ENCODE peak calls at places on chromosomes 6 and 20, in eight cellular contexts. One of them, this sample, is unnamed.

GRCh38 chr6:24796616-24797290 is 2.0 kb downstream of the ARMH2 start:
- DNase-seq in bronchial epithelial cell: no peak
- DNase-seq in cardiac muscle cell: no peak
- DNase-seq in CD8-positive, alpha-beta memory T cell: no peak
- DNase-seq in uterus: no peak
- DNase-seq in Caco-2: no peak
- DNase-seq in neural progenitor cell: no peak
- DNase-seq in body of pancreas: no peak
- DNase-seq in this sample: no peak

GRCh38 chr6:52162940-52163908 is 23.0 kb upstream of the IL17A start:
- DNase-seq in bronchial epithelial cell: peak; percentile 64
- DNase-seq in cardiac muscle cell: peak; percentile 8
- DNase-seq in CD8-positive, alpha-beta memory T cell: no peak
- DNase-seq in uterus: no peak
- DNase-seq in Caco-2: no peak
- DNase-seq in neural progenitor cell: peak; percentile 11
- DNase-seq in body of pancreas: no peak
- DNase-seq in this sample: peak; percentile 46

GRCh38 chr6:36594816-36595167 is 630 bp downstream of the SRSF3 start:
- DNase-seq in bronchial epithelial cell: no peak
- DNase-seq in cardiac muscle cell: no peak
- DNase-seq in CD8-positive, alpha-beta memory T cell: no peak
- DNase-seq in uterus: no peak
- DNase-seq in Caco-2: no peak
- DNase-seq in neural progenitor cell: no peak
- DNase-seq in body of pancreas: no peak
- DNase-seq in this sample: peak; percentile 45

GRCh38 chr20:17430515-17430914 is 100.7 kb downstream of the BFSP1 start:
- DNase-seq in bronchial epithelial cell: no peak
- DNase-seq in cardiac muscle cell: no peak
- DNase-seq in CD8-positive, alpha-beta memory T cell: no peak
- DNase-seq in uterus: no peak
- DNase-seq in Caco-2: no peak
- DNase-seq in neural progenitor cell: no peak
- DNase-seq in body of pancreas: no peak
- DNase-seq in this sample: no peak

GRCh38 chr20:10781526-10781925 is 107.7 kb upstream of the JAG1 start:
- DNase-seq in bronchial epithelial cell: no peak
- DNase-seq in cardiac muscle cell: no peak
- DNase-seq in CD8-positive, alpha-beta memory T cell: no peak
- DNase-seq in uterus: no peak
- DNase-seq in Caco-2: no peak
- DNase-seq in neural progenitor cell: no peak
- DNase-seq in body of pancreas: no peak
- DNase-seq in this sample: no peak

GRCh38 chr20:19583532-19584175 is 174.4 kb upstream of the RIN2 start:
- DNase-seq in bronchial epithelial cell: peak; percentile 40
- DNase-seq in cardiac muscle cell: peak; percentile 51
- DNase-seq in CD8-positive, alpha-beta memory T cell: no peak
- DNase-seq in uterus: peak; percentile 63
- DNase-seq in Caco-2: peak; percentile 70
- DNase-seq in neural progenitor cell: peak; percentile 87
- DNase-seq in body of pancreas: peak; percentile 60
- DNase-seq in this sample: peak; percentile 11

GRCh38 chr6:120779441-120779840 is 554.8 kb downstream of the TBC1D32 start:
- DNase-seq in bronchial epithelial cell: no peak
- DNase-seq in cardiac muscle cell: no peak
- DNase-seq in CD8-positive, alpha-beta memory T cell: no peak
- DNase-seq in uterus: no peak
- DNase-seq in Caco-2: no peak
- DNase-seq in neural progenitor cell: no peak
- DNase-seq in body of pancreas: no peak
- DNase-seq in this sample: no peak

GRCh38 chr6:136037885-136038460 is 186.5 kb downstream of the PDE7B start:
- DNase-seq in bronchial epithelial cell: no peak
- DNase-seq in cardiac muscle cell: peak; percentile 76
- DNase-seq in CD8-positive, alpha-beta memory T cell: no peak
- DNase-seq in uterus: peak; percentile 41
- DNase-seq in Caco-2: no peak
- DNase-seq in neural progenitor cell: no peak
- DNase-seq in body of pancreas: no peak
- DNase-seq in this sample: no peak

GRCh38 chr6:38460216-38460615 is 179.5 kb downstream of the BTBD9 start:
- DNase-seq in bronchial epithelial cell: peak; percentile 2
- DNase-seq in cardiac muscle cell: no peak
- DNase-seq in CD8-positive, alpha-beta memory T cell: no peak
- DNase-seq in uterus: no peak
- DNase-seq in Caco-2: no peak
- DNase-seq in neural progenitor cell: no peak
- DNase-seq in body of pancreas: no peak
- DNase-seq in this sample: no peak

GRCh38 chr6:107534762-107535161 is 44.8 kb downstream of the SOBP start:
- DNase-seq in bronchial epithelial cell: no peak
- DNase-seq in cardiac muscle cell: no peak
- DNase-seq in CD8-positive, alpha-beta memory T cell: no peak
- DNase-seq in uterus: no peak
- DNase-seq in Caco-2: no peak
- DNase-seq in neural progenitor cell: peak; percentile 52
- DNase-seq in body of pancreas: no peak
- DNase-seq in this sample: no peak

GRCh38 chr6:167795874-167796667 is 30.6 kb upstream of the AFDN start:
- DNase-seq in bronchial epithelial cell: no peak
- DNase-seq in cardiac muscle cell: no peak
- DNase-seq in CD8-positive, alpha-beta memory T cell: no peak
- DNase-seq in uterus: no peak
- DNase-seq in Caco-2: no peak
- DNase-seq in neural progenitor cell: no peak
- DNase-seq in body of pancreas: peak; percentile 47
- DNase-seq in this sample: no peak

GRCh38 chr20:57277398-57278105 is 11.1 kb upstream of the BMP7 start:
- DNase-seq in bronchial epithelial cell: no peak
- DNase-seq in cardiac muscle cell: no peak
- DNase-seq in CD8-positive, alpha-beta memory T cell: no peak
- DNase-seq in uterus: no peak
- DNase-seq in Caco-2: no peak
- DNase-seq in neural progenitor cell: no peak
- DNase-seq in body of pancreas: no peak
- DNase-seq in this sample: no peak

DNA sequence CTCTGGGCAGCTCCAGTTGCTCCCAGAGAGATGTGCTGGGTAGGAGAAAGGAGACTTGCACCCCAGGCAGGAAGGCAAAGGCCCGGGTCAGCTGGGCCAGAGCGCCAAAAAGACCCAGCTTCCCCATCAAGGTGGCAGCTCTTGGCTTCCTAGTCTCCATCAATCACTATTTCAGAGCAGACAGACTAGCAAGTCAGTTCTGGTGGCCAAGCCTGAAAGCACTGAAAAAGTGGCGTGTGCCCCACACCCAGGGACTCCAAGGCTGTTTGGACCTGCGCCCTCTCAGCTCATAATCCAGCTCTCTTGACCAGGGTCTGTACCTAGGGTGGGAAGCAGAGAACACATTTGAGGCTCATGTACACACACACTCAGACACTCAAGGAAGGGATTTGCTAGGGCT is 3.7 kb downstream of the MAFB start:
- DNase-seq in bronchial epithelial cell: no peak
- DNase-seq in cardiac muscle cell: no peak
- DNase-seq in CD8-positive, alpha-beta memory T cell: no peak
- DNase-seq in uterus: no peak
- DNase-seq in Caco-2: no peak
- DNase-seq in neural progenitor cell: no peak
- DNase-seq in body of pancreas: no peak
- DNase-seq in this sample: no peak
- H3K4me3 ChIP-seq in bronchial epithelial cell: no peak overlapping the region
- H3K4me3 ChIP-seq in cardiac muscle cell: no peak overlapping the region
- H3K4me3 ChIP-seq in CD8-positive, alpha-beta memory T cell: no peak overlapping the region
- H3K4me3 ChIP-seq in uterus: no peak overlapping the region
- H3K4me3 ChIP-seq in Caco-2: no peak overlapping the region
- H3K4me3 ChIP-seq in neural progenitor cell: no peak overlapping the region
- H3K4me3 ChIP-seq in body of pancreas: no peak overlapping the region
- H3K4me3 ChIP-seq in this sample: no peak overlapping the region

GRCh38 chr20:63733579-63734081 is 2.8 kb upstream of the LIME1 start:
- DNase-seq in bronchial epithelial cell: no peak
- DNase-seq in cardiac muscle cell: no peak
- DNase-seq in CD8-positive, alpha-beta memory T cell: no peak
- DNase-seq in uterus: no peak
- DNase-seq in Caco-2: no peak
- DNase-seq in neural progenitor cell: no peak
- DNase-seq in body of pancreas: no peak
- DNase-seq in this sample: no peak

GRCh38 chr20:63733117-63733516 is 3.3 kb upstream of the LIME1 start:
- DNase-seq in bronchial epithelial cell: no peak
- DNase-seq in cardiac muscle cell: no peak
- DNase-seq in CD8-positive, alpha-beta memory T cell: no peak
- DNase-seq in uterus: no peak
- DNase-seq in Caco-2: no peak
- DNase-seq in neural progenitor cell: no peak
- DNase-seq in body of pancreas: no peak
- DNase-seq in this sample: no peak

GRCh38 chr20:63731410-63731809 is 5.1 kb upstream of the LIME1 start:
- DNase-seq in bronchial epithelial cell: no peak
- DNase-seq in cardiac muscle cell: no peak
- DNase-seq in CD8-positive, alpha-beta memory T cell: no peak
- DNase-seq in uterus: no peak
- DNase-seq in Caco-2: no peak
- DNase-seq in neural progenitor cell: no peak
- DNase-seq in body of pancreas: no peak
- DNase-seq in this sample: no peak

GRCh38 chr20:63734111-63734945 is 2.1 kb upstream of the LIME1 start:
- DNase-seq in bronchial epithelial cell: no peak
- DNase-seq in cardiac muscle cell: no peak
- DNase-seq in CD8-positive, alpha-beta memory T cell: no peak
- DNase-seq in uterus: no peak
- DNase-seq in Caco-2: no peak
- DNase-seq in neural progenitor cell: no peak
- DNase-seq in body of pancreas: no peak
- DNase-seq in this sample: no peak

GRCh38 chr20:63732118-63733095 is 4.1 kb upstream of the LIME1 start:
- DNase-seq in bronchial epithelial cell: no peak
- DNase-seq in cardiac muscle cell: no peak
- DNase-seq in CD8-positive, alpha-beta memory T cell: no peak
- DNase-seq in uterus: no peak
- DNase-seq in Caco-2: no peak
- DNase-seq in neural progenitor cell: no peak
- DNase-seq in body of pancreas: no peak
- DNase-seq in this sample: no peak
- H3K36me3 ChIP-seq in bronchial epithelial cell: peaks cover 11% of the 10 kb centered on the region
- H3K36me3 ChIP-seq in cardiac muscle cell: peaks cover 8% of the 10 kb centered on the region
- H3K36me3 ChIP-seq in CD8-positive, alpha-beta memory T cell: peaks cover 13% of the 10 kb centered on the region
- H3K36me3 ChIP-seq in uterus: no peaks in the 10 kb centered on the region
- H3K36me3 ChIP-seq in Caco-2: peaks cover 15% of the 10 kb centered on the region
- H3K36me3 ChIP-seq in neural progenitor cell: no peaks in the 10 kb centered on the region
- H3K36me3 ChIP-seq in body of pancreas: no peaks in the 10 kb centered on the region
- H3K36me3 ChIP-seq in this sample: peaks cover 57% of the 10 kb centered on the region

GRCh38 chr6:144094731-144095133 is 641 bp downstream of the SF3B5 start:
- DNase-seq in bronchial epithelial cell: no peak
- DNase-seq in cardiac muscle cell: no peak
- DNase-seq in CD8-positive, alpha-beta memory T cell: no peak
- DNase-seq in uterus: no peak
- DNase-seq in Caco-2: no peak
- DNase-seq in neural progenitor cell: no peak
- DNase-seq in body of pancreas: no peak
- DNase-seq in this sample: no peak

GRCh38 chr6:144093236-144093635 is 2.1 kb downstream of the SF3B5 start:
- DNase-seq in bronchial epithelial cell: no peak
- DNase-seq in cardiac muscle cell: no peak
- DNase-seq in CD8-positive, alpha-beta memory T cell: no peak
- DNase-seq in uterus: no peak
- DNase-seq in Caco-2: no peak
- DNase-seq in neural progenitor cell: no peak
- DNase-seq in body of pancreas: no peak
- DNase-seq in this sample: no peak

GRCh38 chr6:144095134-144096002 is at the start of gene SF3B5:
- DNase-seq in bronchial epithelial cell: peak; percentile 100
- DNase-seq in cardiac muscle cell: peak; percentile 100
- DNase-seq in CD8-positive, alpha-beta memory T cell: peak; percentile 99
- DNase-seq in uterus: peak; percentile 99
- DNase-seq in Caco-2: peak; percentile 99
- DNase-seq in neural progenitor cell: peak; percentile 100
- DNase-seq in body of pancreas: peak; percentile 100
- DNase-seq in this sample: peak; percentile 100

GRCh38 chr6:144090384-144090783 is 5.0 kb downstream of the SF3B5 start:
- DNase-seq in bronchial epithelial cell: no peak
- DNase-seq in cardiac muscle cell: no peak
- DNase-seq in CD8-positive, alpha-beta memory T cell: no peak
- DNase-seq in uterus: no peak
- DNase-seq in Caco-2: no peak
- DNase-seq in neural progenitor cell: no peak
- DNase-seq in body of pancreas: no peak
- DNase-seq in this sample: no peak

GRCh38 chr6:144093658-144094057 is 1.7 kb downstream of the SF3B5 start:
- DNase-seq in bronchial epithelial cell: no peak
- DNase-seq in cardiac muscle cell: no peak
- DNase-seq in CD8-positive, alpha-beta memory T cell: no peak
- DNase-seq in uterus: no peak
- DNase-seq in Caco-2: no peak
- DNase-seq in neural progenitor cell: no peak
- DNase-seq in body of pancreas: no peak
- DNase-seq in this sample: no peak
- H3K4me3 ChIP-seq in bronchial epithelial cell: no peak overlapping the region
- H3K4me3 ChIP-seq in cardiac muscle cell: peak overlapping the region; percentile 81
- H3K4me3 ChIP-seq in CD8-positive, alpha-beta memory T cell: peak overlapping the region; percentile 99
- H3K4me3 ChIP-seq in uterus: no peak overlapping the region
- H3K4me3 ChIP-seq in Caco-2: no peak overlapping the region
- H3K4me3 ChIP-seq in neural progenitor cell: peak overlapping the region; percentile 76
- H3K4me3 ChIP-seq in body of pancreas: no peak overlapping the region
- H3K4me3 ChIP-seq in this sample: peak overlapping the region; percentile 90

DNA sequence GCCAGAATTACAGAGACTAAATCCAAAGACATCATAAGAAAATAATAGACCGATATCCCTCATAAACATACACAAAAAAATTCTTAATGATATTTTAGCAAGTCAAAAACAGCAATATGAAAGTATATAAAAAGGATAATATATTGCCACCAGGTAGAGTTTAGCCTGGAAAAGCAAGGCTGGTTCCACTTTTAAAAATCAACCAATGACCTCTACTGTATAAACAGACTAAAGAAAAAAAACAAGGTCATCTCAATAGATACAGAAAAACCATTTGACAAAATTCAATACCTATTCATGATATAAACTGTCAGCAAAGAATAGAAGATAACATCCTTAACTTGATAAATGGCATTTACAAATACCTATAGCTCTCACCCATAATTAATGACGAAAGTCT is 9.7 kb downstream of the SERINC1 start:
- DNase-seq in bronchial epithelial cell: no peak
- DNase-seq in cardiac muscle cell: no peak
- DNase-seq in CD8-positive, alpha-beta memory T cell: no peak
- DNase-seq in uterus: no peak
- DNase-seq in Caco-2: no peak
- DNase-seq in neural progenitor cell: no peak
- DNase-seq in body of pancreas: no peak
- DNase-seq in this sample: no peak
- H3K36me3 ChIP-seq in bronchial epithelial cell: peaks cover 5% of the 10 kb centered on the region
- H3K36me3 ChIP-seq in cardiac muscle cell: peaks cover 5% of the 10 kb centered on the region
- H3K36me3 ChIP-seq in CD8-positive, alpha-beta memory T cell: peaks cover 9% of the 10 kb centered on the region
- H3K36me3 ChIP-seq in uterus: no peaks in the 10 kb centered on the region
- H3K36me3 ChIP-seq in Caco-2: no peaks in the 10 kb centered on the region
- H3K36me3 ChIP-seq in neural progenitor cell: peaks cover 4% of the 10 kb centered on the region
- H3K36me3 ChIP-seq in body of pancreas: no peaks in the 10 kb centered on the region
- H3K36me3 ChIP-seq in this sample: peaks cover 42% of the 10 kb centered on the region